ENCODE peak calls at places on chromosomes 16 and 17, in six cellular contexts. K is H1, O is GM12878, M is SK-N-SH, W is GM12891, T is HepG2. D is an unnamed sample.

GRCh38 chr16:16185095-16185494 is 38.2 kb downstream of the ABCC6 start:
- DNase-seq in K (no peak), O (no peak), M (no peak), W (no peak), T (no peak), D (no peak)

GRCh38 chr16:50151744-50152143 is 1.4 kb upstream of the TENT4B start:
- DNase-seq in K (no peak), O (no peak), M (no peak), W (no peak), T (no peak), D (no peak)

GRCh38 chr17:9544221-9544620 is 31.4 kb downstream of the STX8 start:
- DNase-seq in K (no peak), O (no peak), M (no peak), W (no peak), T (no peak), D (no peak)

GRCh38 chr16:8644513-8645140 is 23.1 kb downstream of the METTL22 start:
- DNase-seq in K (no peak), O (no peak), M (no peak), W (no peak), T (no peak), D (no peak)

GRCh38 chr17:58388302-58389190 is 28.8 kb downstream of the RNF43 start:
- DNase-seq in K (no peak), O (no peak), M (no peak), W (no peak), T (no peak), D (no peak)

GRCh38 chr17:17713839-17714238 is 32.6 kb downstream of the RAI1 start:
- DNase-seq in K (no peak), O (no peak), M (no peak), W (no peak), T (peak; percentile 61), D (no peak)

GRCh38 chr16:87725596-87726235 is 40.1 kb downstream of the KLHDC4 start:
- DNase-seq in K (no peak), O (no peak), M (no peak), W (no peak), T (no peak), D (no peak)

GRCh38 chr17:50206604-50207293 is 5.3 kb upstream of the COL1A1 start:
- DNase-seq in K (peak; percentile 83), O (no peak), M (peak; percentile 97), W (no peak), T (no peak), D (peak; percentile 23)

GRCh38 chr16:37511-37910 is 15.9 kb downstream of the POLR3K start:
- DNase-seq in K (no peak), O (no peak), M (no peak), W (no peak), T (no peak), D (no peak)

GRCh38 chr16:68084504-68085258 is 489 bp upstream of the NFATC3 start:
- DNase-seq in K (peak; percentile 89), O (peak; percentile 71), M (peak; percentile 90), W (peak; percentile 81), T (peak; percentile 97), D (peak; percentile 88)

GRCh38 chr16:86640265-86640843 is 62.0 kb downstream of the FOXL1 start:
- DNase-seq in K (no peak), O (no peak), M (no peak), W (no peak), T (no peak), D (no peak)

GRCh38 chr17:76588182-76588581 is 2.5 kb upstream of the ST6GALNAC2 start:
- DNase-seq in K (no peak), O (no peak), M (no peak), W (no peak), T (no peak), D (no peak)

GRCh38 chr17:19508327-19508867 is 25.3 kb upstream of the SLC47A1 start:
- DNase-seq in K (peak; percentile 64), O (no peak), M (peak; percentile 75), W (no peak), T (no peak), D (no peak)

GRCh38 chr17:63675607-63676539 is 24.1 kb downstream of the LIMD2 start:
- DNase-seq in K (no peak), O (no peak), M (peak; percentile 85), W (no peak), T (peak; percentile 83), D (no peak)

DNA sequence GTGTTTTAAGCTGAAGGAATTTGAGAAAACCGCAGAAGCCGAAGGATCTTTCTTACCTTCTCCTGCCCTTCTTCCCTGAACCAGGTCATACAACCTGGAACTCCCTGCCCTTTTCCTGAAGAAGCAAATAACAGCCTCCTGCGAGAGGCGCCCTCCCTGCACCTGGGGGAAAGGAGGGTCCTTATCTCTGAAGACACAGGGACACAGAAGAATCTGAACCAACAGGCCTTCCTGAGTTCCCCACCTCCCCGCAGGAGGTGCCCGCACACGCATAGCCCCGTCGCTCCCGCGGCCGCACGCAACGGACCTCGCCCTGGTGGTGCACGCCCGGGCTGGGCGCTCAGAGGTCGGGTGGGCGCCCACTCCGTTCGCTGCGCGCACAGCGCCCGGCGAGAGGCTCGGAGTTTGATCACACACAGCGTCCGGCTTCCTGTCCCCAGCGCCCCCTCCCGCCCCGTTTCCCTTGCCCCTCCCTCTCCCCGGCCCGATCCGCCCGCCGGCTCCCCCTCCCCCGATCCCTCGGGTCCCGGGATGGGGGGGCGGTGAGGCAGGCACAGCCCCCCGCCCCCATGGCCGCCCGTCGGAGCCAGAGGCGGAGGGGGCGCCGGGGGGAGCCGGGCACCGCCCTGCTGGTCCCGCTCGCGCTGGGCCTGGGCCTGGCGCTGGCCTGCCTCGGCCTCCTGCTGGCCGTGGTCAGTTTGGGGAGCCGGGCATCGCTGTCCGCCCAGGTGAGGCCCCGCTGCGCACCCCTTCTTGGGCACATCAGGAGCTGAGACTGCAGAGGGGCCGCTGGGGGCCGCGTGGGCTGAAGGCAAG is at the start of gene TNFSF12:
- DNase-seq in K (peak; percentile 73), O (no peak), M (peak; percentile 92), W (peak; percentile 66), T (no peak), D (peak; percentile 59)
- TF ChIP-seq POLR2AphosphoS5 in K (no peak), O (no peak), M (peak; percentile 51), W (no peak), T (no peak), D (no peak)

GRCh38 chr17:14355556-14355955 is 54.7 kb downstream of the HS3ST3B1 start:
- DNase-seq in K (no peak), O (no peak), M (no peak), W (no peak), T (no peak), D (no peak)

GRCh38 chr17:14354807-14355206 is 53.9 kb downstream of the HS3ST3B1 start:
- DNase-seq in K (no peak), O (no peak), M (no peak), W (no peak), T (no peak), D (no peak)

GRCh38 chr17:14352139-14352538 is 51.3 kb downstream of the HS3ST3B1 start:
- DNase-seq in K (no peak), O (no peak), M (no peak), W (no peak), T (no peak), D (no peak)

GRCh38 chr17:14359251-14359939 is 58.5 kb downstream of the HS3ST3B1 start:
- DNase-seq in K (no peak), O (peak; percentile 26), M (no peak), W (no peak), T (peak; percentile 52), D (peak; percentile 44)

GRCh38 chr17:14356043-14356637 is 55.3 kb downstream of the HS3ST3B1 start:
- DNase-seq in K (peak; percentile 56), O (no peak), M (no peak), W (no peak), T (no peak), D (no peak)
- TF ChIP-seq TAF1 in K (no peak), O (no peak), M (no peak), W (no peak), T (no peak), D (no peak)

DNA sequence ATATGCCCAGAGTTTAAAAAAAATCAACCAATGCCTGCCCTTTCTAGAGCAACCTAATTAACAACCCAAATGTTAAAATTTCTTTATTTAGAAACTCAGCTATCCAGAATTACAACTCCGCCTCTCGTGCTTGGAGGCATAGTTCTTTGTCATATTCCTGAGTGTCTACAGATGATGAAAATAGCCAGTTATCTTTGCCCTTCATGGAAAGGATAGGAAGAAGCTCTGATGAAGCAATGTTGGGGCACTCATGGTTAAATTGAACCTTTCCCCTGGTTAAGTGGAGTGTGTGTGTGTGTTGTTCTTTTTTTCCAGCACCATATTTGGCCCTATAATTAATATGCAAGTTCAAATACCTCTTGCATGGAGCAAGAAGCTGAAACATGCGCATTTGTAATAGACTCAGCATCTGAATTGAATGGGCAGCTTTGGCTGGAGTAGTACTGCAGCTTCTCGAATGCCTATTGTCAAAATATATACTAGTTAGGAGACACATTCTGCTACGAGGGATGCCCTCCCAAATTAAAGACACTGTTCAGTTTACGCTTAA is 506.2 kb downstream of the WWOX start:
- DNase-seq in K (no peak), O (no peak), M (no peak), W (no peak), T (no peak), D (no peak)
- TF ChIP-seq POLR2AphosphoS5 in K (no peak), O (no peak), M (no peak), W (no peak), T (no peak), D (no peak)

DNA sequence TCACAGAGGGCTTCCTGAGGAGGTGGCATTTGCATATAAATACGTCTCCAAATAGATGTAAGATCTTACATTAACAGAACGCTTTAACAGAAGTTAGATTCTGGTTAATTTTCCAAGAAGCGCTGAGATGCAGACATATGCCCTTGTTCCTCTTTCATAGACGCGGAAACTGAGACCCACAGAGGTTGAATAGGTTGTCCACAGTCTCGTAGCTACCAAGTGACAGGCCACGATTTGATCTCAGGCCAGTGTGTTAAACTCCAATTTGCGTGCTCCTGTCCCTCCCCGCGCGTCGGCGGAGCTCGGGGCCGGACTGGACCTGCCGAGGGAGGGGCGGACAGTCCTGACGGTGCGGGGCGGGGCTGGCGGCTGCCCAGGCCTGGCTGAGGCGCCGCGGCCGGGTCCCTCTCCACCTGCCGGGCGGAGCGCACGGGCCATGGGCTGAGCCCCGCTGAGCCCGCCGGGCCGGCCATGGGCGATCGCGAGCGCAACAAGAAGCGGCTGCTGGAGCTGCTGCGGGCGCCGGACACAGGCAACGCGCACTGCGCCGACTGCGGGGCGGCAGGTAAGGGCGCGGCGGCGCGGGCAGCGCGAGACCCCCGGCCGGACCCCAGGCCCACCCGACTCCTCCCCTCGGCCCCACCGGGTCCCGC is at the start of gene ADAP2:
- DNase-seq in K (peak; percentile 70), O (no peak), M (peak; percentile 69), W (peak; percentile 51), T (no peak), D (peak; percentile 45)
- TF ChIP-seq TAF1 in K (no peak), O (no peak), M (no peak), W (no peak), T (no peak), D (no peak)

DNA sequence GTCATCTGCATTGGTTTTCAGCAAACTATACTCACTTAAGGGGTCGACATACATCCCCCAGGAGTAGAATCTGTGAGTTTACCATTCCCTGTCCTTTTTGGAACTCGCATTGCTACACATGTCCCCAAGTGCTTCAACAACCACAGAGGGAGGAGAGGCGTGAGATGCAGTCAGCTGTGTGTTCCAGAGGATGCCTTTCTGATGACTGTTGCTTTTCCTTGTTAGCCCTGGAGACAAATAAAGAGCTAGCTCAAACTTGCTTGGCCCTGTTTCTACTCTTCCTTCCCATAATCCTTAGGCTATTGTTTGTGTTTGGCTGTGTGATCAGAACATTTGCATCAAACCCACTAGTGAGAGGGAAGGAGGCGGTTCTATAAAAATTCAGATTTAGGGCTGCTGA is 264.0 kb downstream of the ENGASE start:
- DNase-seq in K (no peak), O (no peak), M (no peak), W (no peak), T (no peak), D (no peak)
- TF ChIP-seq POLR2AphosphoS5 in K (no peak), O (no peak), M (no peak), W (no peak), T (no peak), D (no peak)